ENCODE peak calls at places on chromosomes 3 and 15, in seven cellular contexts. G is OCI-LY7, D is A549, R is upper lobe of right lung, J is heart right ventricle, M is cardiac muscle cell, Q is BE2C. U is an unnamed sample. For H3K4me1, the result is how much of the 10 kb centered on the place peaks cover.

GRCh38 chr3:37990527-37990926 is at the start of gene VILL:
- DNase-seq in J (no peak), G (no peak), D (no peak), M (no peak), R (peak), Q (no peak), U (peak)

GRCh38 chr15:85689729-85690128 is 105.0 kb downstream of the KLHL25 start:
- DNase-seq in R (no peak), G (peak), D (no peak), Q (no peak), M (no peak), J (peak), U (peak)

GRCh38 chr3:68088216-68088615 is 433.8 kb upstream of the SUCLG2 start:
- DNase-seq in D (no peak), M (no peak), G (no peak), R (no peak), Q (no peak), J (no peak), U (no peak)

GRCh38 chr15:75449585-75450306 is 1.7 kb downstream of the SIN3A start:
- DNase-seq in M (no peak), D (no peak), G (no peak), J (no peak), R (no peak), Q (no peak), U (no peak)

GRCh38 chr3:183281126-183281797 is 28.2 kb downstream of the B3GNT5 start:
- DNase-seq in G (no peak), J (no peak), R (no peak), M (no peak), D (no peak), Q (no peak), U (no peak)

GRCh38 chr3:125128861-125129501 is 73.2 kb upstream of the HEG1 start:
- DNase-seq in M (no peak), J (no peak), G (no peak), R (peak), Q (no peak), D (no peak), U (no peak)

GRCh38 chr15:100235030-100235617 is 106.7 kb downstream of the ADAMTS17 start:
- DNase-seq in J (peak), R (no peak), M (no peak), Q (no peak), D (no peak), G (no peak), U (no peak)

GRCh38 chr3:162602619-162603018 is 1106.0 kb downstream of the OTOL1 start:
- DNase-seq in M (no peak), J (no peak), G (no peak), D (no peak), R (no peak), Q (no peak), U (no peak)

GRCh38 chr15:38406451-38406850 is 47.5 kb upstream of the FAM98B start:
- DNase-seq in M (no peak), G (no peak), J (no peak), Q (no peak), R (no peak), D (no peak), U (no peak)

GRCh38 chr3:156668073-156668763 is 6.2 kb upstream of the TIPARP start:
- DNase-seq in Q (no peak), R (no peak), J (no peak), D (no peak), M (no peak), G (no peak), U (no peak)

GRCh38 chr15:82303956-82304640 is 41.5 kb downstream of the SAXO2 start:
- DNase-seq in Q (no peak), J (no peak), D (no peak), R (peak), M (no peak), G (no peak), U (no peak)

GRCh38 chr15:83112233-83112958 is 5.0 kb downstream of the TM6SF1 start:
- DNase-seq in G (no peak), R (no peak), Q (no peak), J (peak), D (no peak), M (no peak), U (no peak)

GRCh38 chr3:12483364-12483763 is 916 bp upstream of the TSEN2 start:
- DNase-seq in Q (no peak), D (no peak), R (no peak), M (no peak), J (no peak), G (peak), U (no peak)

GRCh38 chr3:48219543-48219942 is 3.8 kb upstream of the CAMP start:
- DNase-seq in Q (no peak), G (no peak), R (no peak), D (no peak), J (no peak), M (no peak), U (no peak)

GRCh38 chr3:156787926-156788663 is 38.1 kb upstream of the LEKR1 start:
- DNase-seq in M (no peak), Q (peak), G (no peak), D (peak), R (no peak), J (no peak), U (no peak)

GRCh38 chr3:159266779-159267178 is 464.9 kb downstream of the MFSD1 start:
- DNase-seq in D (peak), G (peak), M (peak), R (no peak), J (no peak), Q (peak), U (peak)

GRCh38 chr15:60326824-60327654 is 70.7 kb downstream of the ANXA2 start:
- DNase-seq in R (no peak), M (peak), J (peak), Q (peak), D (no peak), G (peak), U (no peak)

GRCh38 chr3:8143186-8143585 is 358.4 kb upstream of the LMCD1 start:
- DNase-seq in Q (no peak), J (no peak), G (no peak), M (no peak), D (no peak), R (no peak), U (no peak)

GRCh38 chr15:52567886-52568568 is 803 bp downstream of the ARPP19 start:
- DNase-seq in R (peak), G (peak), D (peak), Q (peak), M (no peak), J (peak), U (peak)

GRCh38 chr3:177694316-177694715 is 497.0 kb upstream of the TBL1XR1 start:
- DNase-seq in R (no peak), D (no peak), G (no peak), M (no peak), J (peak), Q (no peak), U (peak)

GRCh38 chr15:76426941-76427340 is 90.4 kb downstream of the ISL2 start:
- DNase-seq in R (no peak), D (no peak), J (no peak), G (no peak), Q (no peak), M (no peak), U (no peak)

GRCh38 chr3:107028626-107029025 is 348.6 kb upstream of the CCDC54 start:
- DNase-seq in R (no peak), Q (no peak), D (no peak), G (no peak), M (no peak), J (no peak), U (no peak)

GRCh38 chr3:25007974-25008658 is 419.9 kb upstream of the RARB start:
- DNase-seq in R (no peak), J (no peak), G (no peak), D (no peak), Q (no peak), M (no peak), U (no peak)

GRCh38 chr15:60134609-60135008 is 130.5 kb downstream of the FOXB1 start:
- DNase-seq in G (no peak), Q (no peak), M (no peak), J (no peak), R (no peak), D (peak), U (no peak)

GRCh38 chr3:16146015-16146730 is 28.3 kb upstream of the GALNT15 start:
- DNase-seq in J (no peak), M (no peak), R (no peak), G (no peak), Q (no peak), D (no peak), U (no peak)

GRCh38 chr3:188361888-188362287 is 207.9 kb downstream of the LPP start:
- DNase-seq in D (no peak), R (no peak), Q (no peak), M (no peak), J (no peak), G (no peak), U (no peak)

GRCh38 chr3:165983284-165983683 is 146.1 kb upstream of the BCHE start:
- DNase-seq in M (no peak), R (no peak), G (no peak), J (no peak), Q (no peak), D (no peak), U (no peak)

GRCh38 chr15:51887887-51888592 is 58.6 kb downstream of the TMOD3 start:
- DNase-seq in G (no peak), R (no peak), J (no peak), D (peak), Q (no peak), M (no peak), U (no peak)

GRCh38 chr3:179266701-179267211 is 15.8 kb upstream of the KCNMB3 start:
- DNase-seq in D (no peak), R (no peak), G (peak), M (no peak), Q (no peak), J (peak), U (no peak)

GRCh38 chr15:38885001-38885400 is 320.4 kb upstream of the RASGRP1 start:
- DNase-seq in Q (no peak), J (no peak), M (no peak), D (no peak), G (no peak), R (no peak), U (no peak)

GRCh38 chr3:184771158-184771730 is 40.7 kb upstream of the VPS8 start:
- DNase-seq in J (no peak), D (no peak), G (no peak), Q (no peak), M (no peak), R (no peak), U (no peak)

DNA sequence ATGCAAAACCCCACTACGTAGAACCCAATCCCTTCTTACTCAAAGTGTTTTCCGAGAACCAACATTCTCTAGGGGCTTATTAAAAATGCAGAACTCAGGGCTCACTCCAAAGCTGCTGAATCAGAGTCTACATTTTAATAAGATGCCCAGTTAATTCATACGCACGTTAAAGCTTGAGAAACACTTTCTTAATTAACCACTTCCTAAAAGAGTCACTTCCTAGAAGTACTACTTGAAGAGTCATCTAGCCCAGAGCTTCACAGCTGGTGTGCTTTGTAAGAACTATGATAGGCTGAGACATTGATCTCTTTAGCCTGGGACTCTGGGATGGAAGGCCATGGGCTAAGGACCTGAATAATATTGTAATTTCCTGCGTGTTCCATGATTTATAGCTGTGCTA is 9.0 kb downstream of the COL6A5 start:
- DNase-seq in G (no peak), M (no peak), D (no peak), R (no peak), J (no peak), Q (no peak), U (no peak)
- TF ChIP-seq CTCF in G (no peak), M (no peak), D (no peak), R (no peak), J (no peak), Q (no peak), U (no peak)

GRCh38 chr3:42936157-42936981 is 30.4 kb downstream of the ZNF662 start:
- DNase-seq in G (no peak), D (no peak), Q (no peak), J (peak), R (peak), M (no peak), U (peak)
- H3K4me3 ChIP-seq in G (no peak), D (no peak), Q (no peak), J (peak), R (peak), M (no peak), U (no peak)

DNA sequence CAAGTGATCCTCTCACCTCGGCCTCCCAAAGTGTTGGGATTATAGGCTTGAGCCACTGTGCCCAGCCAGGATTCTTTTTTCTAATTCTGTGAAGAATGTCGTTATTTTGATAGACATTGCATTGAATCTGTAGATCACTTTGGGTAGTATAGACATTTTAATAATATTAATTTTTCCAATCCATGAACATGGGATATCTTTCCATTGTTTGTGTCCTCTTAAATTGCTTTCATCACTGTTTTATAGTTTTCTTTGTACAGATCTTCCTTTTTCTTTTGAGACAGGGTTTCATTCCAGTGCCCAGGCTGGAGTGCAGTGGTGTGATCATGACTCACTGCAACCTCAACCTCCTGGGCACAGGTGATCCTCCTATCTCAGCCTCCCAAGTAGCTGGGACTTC is 11.6 kb upstream of the KCTD6 start:
- DNase-seq in D (no peak), Q (no peak), R (no peak), J (no peak), M (no peak), G (no peak), U (no peak)
- H3K4me1 ChIP-seq in D (under half), Q (under half), R (under half), J (under half), M (under half), G (under half), U (under half)

DNA sequence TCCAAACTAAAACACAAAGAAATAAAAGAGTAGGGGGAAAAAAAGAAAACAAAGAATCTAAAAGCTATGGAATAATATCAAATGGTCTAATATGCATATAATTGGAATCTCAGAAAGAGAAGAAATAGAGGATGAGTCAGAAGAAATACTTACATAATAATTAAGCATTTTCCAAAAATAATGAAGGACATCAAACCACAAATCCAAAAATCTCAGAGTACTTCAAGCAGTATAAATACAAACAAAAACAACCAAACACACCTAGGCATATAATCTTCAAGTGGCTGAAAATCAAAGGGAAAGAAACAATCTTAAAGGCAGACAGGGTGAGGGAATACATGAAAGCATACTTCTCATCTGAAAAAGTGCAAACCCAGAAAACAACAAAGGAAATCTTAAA is 46.3 kb downstream of the MYLK start:
- DNase-seq in R (no peak), M (no peak), Q (no peak), J (no peak), G (no peak), D (no peak), U (no peak)
- TF ChIP-seq CTCF in R (no peak), M (no peak), Q (no peak), J (no peak), G (no peak), D (no peak), U (no peak)

GRCh38 chr3:111603679-111604643 is 8.8 kb upstream of the ZBED2 start:
- DNase-seq in G (no peak), J (no peak), D (no peak), Q (no peak), M (no peak), R (no peak), U (no peak)
- H3K4me3 ChIP-seq in G (no peak), J (no peak), D (no peak), Q (no peak), M (no peak), R (no peak), U (no peak)

DNA sequence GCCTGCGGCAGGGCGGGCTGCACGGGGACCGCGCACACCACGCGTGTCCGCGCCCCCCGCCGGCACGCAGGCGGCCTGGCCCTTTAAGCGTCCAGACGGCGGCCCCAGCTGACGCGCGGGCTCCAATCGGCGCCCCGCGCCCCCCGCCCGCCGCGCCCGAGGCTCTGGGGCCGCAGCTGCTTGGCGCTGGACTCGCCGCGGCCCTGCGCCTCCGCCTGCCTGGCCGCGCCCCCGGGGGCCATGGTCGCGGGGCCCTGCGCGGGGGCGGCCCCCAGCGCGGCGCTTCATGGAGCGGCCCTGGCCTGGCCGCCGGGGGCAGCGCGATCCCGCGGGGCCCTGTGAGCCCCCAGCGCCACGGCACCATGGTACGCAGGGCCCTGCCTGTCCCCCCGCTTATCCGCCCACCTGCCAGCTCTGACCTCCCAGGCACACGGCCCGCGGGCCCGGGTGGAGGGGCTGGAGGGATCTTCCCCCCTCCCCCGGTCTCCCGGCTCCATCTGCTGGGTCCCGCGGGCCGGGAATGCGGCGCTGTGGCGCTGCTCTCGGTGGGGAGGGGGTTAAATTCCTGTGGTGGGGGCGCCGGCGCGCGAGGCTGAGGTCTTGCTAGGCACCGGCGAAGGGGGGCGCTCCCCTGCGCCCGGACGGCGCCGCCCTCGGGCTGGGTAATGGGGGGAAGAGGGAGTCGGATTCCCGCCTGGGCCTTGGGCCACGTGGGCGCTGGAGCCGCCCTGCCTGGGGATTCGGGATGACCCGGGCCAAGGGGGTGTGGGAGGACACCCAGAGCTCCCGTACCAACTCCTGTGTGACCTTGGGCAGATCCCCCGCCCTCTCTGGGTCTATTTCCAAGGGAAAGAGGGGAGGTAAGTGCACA is 1.1 kb downstream of the ZBTB47 start:
- DNase-seq in G (no peak), Q (peak), M (peak), J (peak), R (peak), D (no peak), U (peak)
- H3K4me1 ChIP-seq in G (under half), Q (under half), M (under half), J (under half), R (under half), D (under half), U (under half)

DNA sequence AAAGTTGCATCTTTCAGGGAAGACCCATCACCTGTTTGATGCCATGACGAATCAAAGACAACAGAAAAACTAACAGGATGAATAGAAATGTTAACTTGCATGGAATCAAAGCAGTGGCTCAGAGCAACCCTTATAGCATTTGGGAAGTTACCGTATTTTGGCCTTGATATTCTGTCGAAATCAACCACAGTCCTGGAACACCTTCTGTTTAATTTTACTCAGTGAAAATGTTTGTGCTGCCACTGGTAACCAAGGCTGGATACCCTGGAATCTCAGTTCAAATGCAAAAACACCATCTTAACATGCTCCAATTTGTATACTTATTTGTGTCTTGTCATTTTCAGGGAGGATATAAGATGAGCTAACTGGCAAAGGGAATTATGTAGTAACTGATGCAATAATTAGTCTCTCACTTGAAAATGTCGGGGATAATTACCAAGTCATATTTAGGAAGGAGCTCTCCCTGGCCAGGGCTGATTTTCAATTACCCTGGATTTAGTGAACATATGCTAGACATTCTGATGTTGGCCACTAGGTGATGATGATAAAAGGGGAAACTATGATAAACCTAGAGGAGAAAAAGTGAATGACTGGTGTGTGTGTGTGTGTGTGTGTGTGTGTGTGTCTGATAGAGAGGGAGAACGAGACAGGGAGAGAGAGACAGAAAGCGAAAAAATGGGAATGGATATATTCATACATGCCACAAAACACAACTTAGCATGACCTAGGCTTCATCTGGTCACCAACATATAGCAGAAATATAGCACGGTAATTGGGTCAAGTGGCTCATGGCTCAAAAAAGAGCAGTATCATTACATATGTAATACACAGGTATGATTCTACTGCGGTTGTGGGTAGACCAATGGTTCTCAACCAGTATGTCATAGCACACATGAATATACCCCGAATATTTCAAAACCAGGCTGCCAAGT is 19.0 kb upstream of the PRICKLE2 start:
- DNase-seq in D (peak), R (no peak), M (no peak), G (peak), J (no peak), Q (peak), U (no peak)
- TF ChIP-seq CTCF in D (peak), R (no peak), M (peak), G (peak), J (no peak), Q (peak), U (no peak)

GRCh38 chr3:128932516-128933212 is 53.2 kb downstream of the ACAD9 start:
- DNase-seq in D (no peak), M (no peak), J (no peak), Q (no peak), R (no peak), G (no peak), U (no peak)

GRCh38 chr3:128929364-128929763 is 49.9 kb downstream of the ACAD9 start:
- DNase-seq in J (no peak), Q (no peak), M (no peak), D (no peak), G (no peak), R (no peak), U (no peak)

GRCh38 chr3:128933922-128934253 is 54.5 kb downstream of the ACAD9 start:
- DNase-seq in D (no peak), G (no peak), M (no peak), Q (no peak), R (no peak), J (no peak), U (no peak)

GRCh38 chr3:128933213-128933921 is 53.9 kb downstream of the ACAD9 start:
- DNase-seq in G (no peak), J (no peak), M (no peak), R (no peak), D (no peak), Q (no peak), U (no peak)

GRCh38 chr3:128931046-128931445 is 51.6 kb downstream of the ACAD9 start:
- DNase-seq in J (no peak), Q (no peak), D (no peak), M (no peak), G (no peak), R (no peak), U (no peak)
- H3K4me3 ChIP-seq in J (no peak), Q (no peak), D (no peak), M (no peak), G (no peak), R (no peak), U (no peak)